ENCODE peak calls at places on chromosomes 5 and 9, in four cellular contexts. W is cardiac muscle cell, C is mesothelial cell of epicardium, Q is lower leg skin. G is an unnamed sample.

GRCh38 chr9:76751011-76751410 is 13.2 kb upstream of the PCA3 start:
- DNase-seq in W (no peak), Q (no peak), C (no peak), G (no peak)

GRCh38 chr5:53095931-53096525 is 13.5 kb downstream of the MOCS2 start:
- DNase-seq in C (peak), W (peak), Q (peak), G (no peak)

GRCh38 chr5:175810457-175810856 is 60.9 kb upstream of the CPLX2 start:
- DNase-seq in C (no peak), Q (no peak), W (no peak), G (no peak)

GRCh38 chr9:100098241-100098886 is 436 bp downstream of the ERP44 start:
- DNase-seq in W (peak), Q (peak), C (peak), G (no peak)

GRCh38 chr5:113050606-113051391 is 74.2 kb downstream of the DCP2 start:
- DNase-seq in Q (no peak), W (no peak), C (no peak), G (no peak)

GRCh38 chr9:116480700-116481099 is 206.4 kb upstream of the TRIM32 start:
- DNase-seq in Q (no peak), C (no peak), W (no peak), G (no peak)

GRCh38 chr5:133882801-133883200 is 85.6 kb downstream of the C5orf15 start:
- DNase-seq in Q (no peak), W (no peak), C (no peak), G (no peak)

GRCh38 chr9:125742657-125743056 is 4.5 kb upstream of the PBX3 start:
- DNase-seq in C (no peak), W (no peak), Q (no peak), G (no peak)

GRCh38 chr5:55668356-55668755 is 43.8 kb downstream of the SLC38A9 start:
- DNase-seq in Q (no peak), C (no peak), W (no peak), G (no peak)

GRCh38 chr9:93304574-93305496 is 120.9 kb downstream of the WNK2 start:
- DNase-seq in Q (peak), C (peak), W (peak), G (no peak)

GRCh38 chr5:10503997-10504761 is 59.7 kb upstream of the ANKRD33B start:
- DNase-seq in W (peak), C (no peak), Q (no peak), G (no peak)

GRCh38 chr5:178625679-178626483 is 969 bp downstream of the CLK4 start:
- DNase-seq in W (peak), C (no peak), Q (peak), G (no peak)

GRCh38 chr5:128736567-128736966 is 198.5 kb upstream of the FBN2 start:
- DNase-seq in W (no peak), C (no peak), Q (no peak), G (no peak)

GRCh38 chr5:124644138-124644537 is 102.3 kb downstream of the ZNF608 start:
- DNase-seq in W (no peak), C (no peak), Q (no peak), G (no peak)

GRCh38 chr5:14831006-14831338 is 40.6 kb downstream of the ANKH start:
- DNase-seq in C (no peak), Q (no peak), W (no peak), G (no peak)

GRCh38 chr5:84450617-84451414 is 66.1 kb upstream of the EDIL3 start:
- DNase-seq in W (no peak), C (no peak), Q (no peak), G (no peak)

GRCh38 chr9:14247577-14247976 is 66.4 kb downstream of the NFIB start:
- DNase-seq in Q (no peak), C (no peak), W (no peak), G (no peak)

GRCh38 chr5:30239331-30240022 is 954.0 kb upstream of the CDH6 start:
- DNase-seq in Q (no peak), C (no peak), W (no peak), G (no peak)

GRCh38 chr9:99056876-99057664 is 47.8 kb upstream of the TGFBR1 start:
- DNase-seq in W (no peak), C (no peak), Q (no peak), G (no peak)

GRCh38 chr9:22053178-22053577 is 44.1 kb upstream of the CDKN2B start:
- DNase-seq in W (no peak), Q (no peak), C (no peak), G (no peak)

GRCh38 chr9:16824545-16825041 is 45.9 kb downstream of the BNC2 start:
- DNase-seq in W (no peak), C (no peak), Q (peak), G (no peak)

GRCh38 chr5:38187532-38187931 is 70.8 kb upstream of the EGFLAM start:
- DNase-seq in C (no peak), W (no peak), Q (no peak), G (no peak)

GRCh38 chr5:38191693-38192092 is 66.7 kb upstream of the EGFLAM start:
- DNase-seq in W (no peak), C (no peak), Q (no peak), G (no peak)

GRCh38 chr5:38188591-38188990 is 69.8 kb upstream of the EGFLAM start:
- DNase-seq in W (no peak), Q (no peak), C (no peak), G (no peak)

GRCh38 chr5:38190111-38190510 is 68.2 kb upstream of the EGFLAM start:
- DNase-seq in Q (no peak), C (no peak), W (no peak), G (no peak)

DNA sequence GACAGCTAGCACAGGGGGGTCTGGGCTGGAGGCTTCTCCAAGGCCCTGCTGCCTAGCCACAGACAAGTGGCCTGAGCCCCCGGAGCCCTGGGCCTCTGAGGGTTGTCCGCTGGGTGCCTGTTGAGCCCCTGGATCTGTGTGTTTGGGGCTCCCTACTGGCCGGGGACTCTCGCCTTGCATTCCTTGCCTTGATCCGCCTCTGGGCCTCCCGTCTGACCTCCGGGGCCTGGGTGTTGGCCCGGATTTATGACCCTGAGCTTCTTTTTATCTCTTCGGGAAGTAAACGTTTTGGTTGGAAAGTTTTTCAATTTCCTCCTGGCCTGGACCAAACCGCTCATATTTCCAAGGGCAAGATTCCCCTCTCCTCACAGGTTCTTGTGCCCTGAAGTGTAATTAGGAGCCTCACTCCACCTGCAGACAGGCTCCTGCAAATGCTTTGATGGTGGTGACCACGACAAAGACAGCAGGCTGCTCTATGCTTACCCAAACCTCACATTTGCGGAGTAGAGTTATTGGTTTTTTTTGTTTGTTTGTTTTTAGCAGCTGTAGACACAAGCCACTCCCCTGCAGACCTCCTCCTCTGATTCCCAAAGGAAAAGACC is 69.2 kb upstream of the EGFLAM start:
- DNase-seq in W (no peak), Q (no peak), C (no peak), G (no peak)
- TF ChIP-seq CTCF in W (no peak), Q (no peak), C (no peak), G (no peak)

DNA sequence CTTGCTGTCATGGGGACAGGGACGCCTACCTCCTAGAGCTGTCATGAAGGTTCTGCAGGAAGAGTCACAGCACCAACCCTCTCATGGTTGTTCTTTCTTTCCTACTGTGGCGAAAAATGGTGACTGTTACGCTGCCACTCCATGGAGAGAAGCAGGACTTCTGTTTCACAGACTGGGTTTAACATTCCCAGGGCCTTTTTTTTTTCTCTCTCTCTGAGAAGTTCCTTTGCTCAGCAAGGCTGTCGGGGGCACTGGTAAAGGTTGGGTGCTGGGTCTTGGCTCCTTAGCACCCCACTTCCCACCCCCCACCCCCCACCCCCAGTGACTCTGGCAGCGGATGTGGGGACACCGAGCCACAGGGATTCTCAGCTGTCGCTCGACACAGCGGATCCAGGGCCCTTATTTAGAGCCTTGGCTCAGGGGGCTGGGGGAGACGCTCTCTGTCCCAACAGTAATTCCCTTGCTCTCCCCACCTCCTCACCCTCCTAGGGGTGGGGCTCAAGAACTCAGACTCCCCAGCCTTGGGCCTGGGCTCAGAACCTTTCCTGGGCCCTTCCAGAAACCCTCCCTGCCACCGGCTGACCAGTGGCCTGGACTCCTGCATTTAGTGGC is 34.4 kb downstream of the DUSP1 start:
- DNase-seq in C (no peak), Q (no peak), W (no peak), G (no peak)
- TF ChIP-seq CTCF in C (no peak), Q (no peak), W (no peak), G (no peak)

GRCh38 chr5:151772868-151773561 is 1.3 kb downstream of the G3BP1 start:
- DNase-seq in C (no peak), W (no peak), Q (no peak), G (no peak)

GRCh38 chr5:151773979-151774378 is 2.2 kb downstream of the G3BP1 start:
- DNase-seq in Q (no peak), C (no peak), W (no peak), G (no peak)

GRCh38 chr5:151772029-151772867 is 494 bp downstream of the G3BP1 start:
- DNase-seq in Q (peak), W (peak), C (no peak), G (no peak)

GRCh38 chr5:151771259-151772028 is at the start of gene G3BP1:
- DNase-seq in Q (peak), C (peak), W (peak), G (peak)

GRCh38 chr5:151770383-151771258 is 1.1 kb upstream of the G3BP1 start:
- DNase-seq in C (peak), Q (peak), W (peak), G (no peak)
- TF ChIP-seq CTCF in C (no peak), Q (no peak), W (no peak), G (no peak)

DNA sequence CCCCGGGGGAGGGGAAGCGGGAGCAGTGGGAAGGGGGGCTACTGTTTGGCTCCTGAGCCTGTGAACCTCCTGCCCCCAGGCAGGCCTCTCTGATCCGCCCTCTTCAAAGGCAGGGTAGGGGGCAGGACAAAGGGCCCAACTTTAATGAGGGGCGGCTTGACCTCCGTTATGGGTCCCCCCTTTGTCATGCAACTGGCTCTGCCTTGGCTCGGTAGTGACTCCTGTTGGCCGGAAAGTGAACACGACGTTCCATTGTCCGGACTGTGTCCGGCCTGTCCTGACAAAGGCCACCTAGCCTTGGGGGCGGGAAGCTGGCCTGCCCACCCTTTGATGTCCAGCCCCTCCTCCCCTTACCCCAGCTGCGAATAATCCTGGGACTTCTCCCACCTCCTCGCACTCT is 1.3 kb downstream of the CDX1 start:
- DNase-seq in W (no peak), C (no peak), Q (no peak), G (no peak)
- TF ChIP-seq CTCF in W (no peak), C (peak), Q (no peak), G (no peak)

GRCh38 chr5:99605904-99606303 is 677.1 kb upstream of the CHD1 start:
- DNase-seq in Q (no peak), C (no peak), W (no peak), G (no peak)

DNA sequence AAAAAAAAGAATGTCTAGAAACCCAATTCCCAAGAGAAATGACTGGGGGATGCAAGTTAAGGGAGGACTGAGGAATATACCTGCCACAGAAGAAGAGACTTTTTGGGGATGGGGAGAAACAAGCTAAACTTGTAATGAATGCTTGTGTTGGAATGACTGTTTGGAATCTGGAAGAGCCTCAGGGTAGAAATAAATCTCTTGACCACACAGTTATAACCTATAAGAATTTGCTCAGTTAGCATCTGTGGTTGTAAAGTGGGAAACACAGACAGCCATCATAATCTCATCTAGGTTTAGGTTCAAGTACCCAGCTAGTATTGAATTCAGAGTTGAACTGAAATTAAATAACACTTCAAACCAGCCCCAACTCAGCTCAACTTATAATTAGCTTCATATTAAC is 678.3 kb upstream of the CHD1 start:
- DNase-seq in W (no peak), C (no peak), Q (no peak), G (no peak)
- TF ChIP-seq CTCF in W (no peak), C (no peak), Q (no peak), G (no peak)

GRCh38 chr9:78261403-78262001 is 25.6 kb downstream of the CEP78 start:
- DNase-seq in Q (no peak), W (peak), C (no peak), G (no peak)
- TF ChIP-seq CTCF in Q (no peak), W (peak), C (peak), G (peak)

G was measured in D721Med.